ENCODE peak calls at places on chromosomes 12 and 14, in eight cellular contexts. E is NCI-H510A; B is dorsolateral prefrontal cortex; K is activated T-cell treated with anti-CD3 and anti-CD28 coated beads, Interleukin-2, amount 50 U/mL, for 72 hours; I is AG04449; J is Kasumi-1; F is AG08396; G is KG1. A is an unnamed sample.

GRCh38 chr12:121776190-121777098 is 17.0 kb downstream of the RHOF start:
- DNase-seq in E (no peak), B (no peak), K (peak), I (no peak), J (peak), F (peak), G (peak), A (peak)

GRCh38 chr14:74161526-74162158 is 76.9 kb downstream of the LIN52 start:
- DNase-seq in E (no peak), B (no peak), K (no peak), I (no peak), J (no peak), F (no peak), G (no peak), A (no peak)

GRCh38 chr12:6570264-6570887 is 2.3 kb upstream of the NOP2 start:
- DNase-seq in E (peak), B (no peak), K (peak), I (no peak), J (peak), F (peak), G (no peak), A (peak)

GRCh38 chr14:64649383-64649998 is 54.7 kb upstream of the PLEKHG3 start:
- DNase-seq in E (no peak), B (no peak), K (no peak), I (no peak), J (no peak), F (no peak), G (no peak), A (no peak)

GRCh38 chr12:14854586-14855163 is 11.3 kb upstream of the ART4 start:
- DNase-seq in E (no peak), B (no peak), K (no peak), I (no peak), J (no peak), F (peak), G (no peak), A (no peak)

GRCh38 chr12:11183009-11183408 is 3.7 kb downstream of the TAS2R42 start:
- DNase-seq in E (no peak), B (no peak), K (no peak), I (no peak), J (no peak), F (no peak), G (no peak), A (no peak)

GRCh38 chr14:93734086-93734822 is 54.0 kb downstream of the PRIMA1 start:
- DNase-seq in E (no peak), B (no peak), K (no peak), I (no peak), J (no peak), F (no peak), G (no peak), A (no peak)

GRCh38 chr14:101066826-101067508 is 163.4 kb upstream of the RTL1 start:
- DNase-seq in E (no peak), B (peak), K (no peak), I (no peak), J (no peak), F (no peak), G (no peak), A (no peak)

GRCh38 chr12:90229771-90230170 is 521.1 kb upstream of the ATP2B1 start:
- DNase-seq in E (no peak), B (no peak), K (no peak), I (no peak), J (no peak), F (no peak), G (no peak), A (no peak)

GRCh38 chr14:34665785-34666425 is 36.0 kb upstream of the SNX6 start:
- DNase-seq in E (no peak), B (no peak), K (peak), I (peak), J (no peak), F (peak), G (no peak), A (peak)

GRCh38 chr12:116735951-116736599 is 1.8 kb downstream of the SPRING1 start:
- DNase-seq in E (no peak), B (no peak), K (no peak), I (no peak), J (no peak), F (no peak), G (no peak), A (no peak)

GRCh38 chr12:88310069-88310468 is 168.0 kb downstream of the TMTC3 start:
- DNase-seq in E (no peak), B (no peak), K (no peak), I (peak), J (no peak), F (peak), G (no peak), A (no peak)

GRCh38 chr12:117986705-117987469 is 18.1 kb upstream of the KSR2 start:
- DNase-seq in E (no peak), B (no peak), K (no peak), I (no peak), J (no peak), F (no peak), G (no peak), A (no peak)

GRCh38 chr14:104799657-104800599 is 973 bp upstream of the ZBTB42 start:
- DNase-seq in E (peak), B (no peak), K (peak), I (no peak), J (peak), F (peak), G (no peak), A (peak)

GRCh38 chr12:120783197-120783596 is 57.6 kb downstream of the ACADS start:
- DNase-seq in E (no peak), B (no peak), K (peak), I (peak), J (peak), F (peak), G (peak), A (no peak)

GRCh38 chr12:124790650-124791400 is 72.8 kb downstream of the SCARB1 start:
- DNase-seq in E (no peak), B (no peak), K (no peak), I (no peak), J (no peak), F (no peak), G (no peak), A (no peak)

GRCh38 chr14:51424569-51425251 is 184.7 kb downstream of the TMX1 start:
- DNase-seq in E (no peak), B (no peak), K (no peak), I (no peak), J (no peak), F (peak), G (no peak), A (no peak)

GRCh38 chr14:64727551-64728071 is 23.4 kb downstream of the PLEKHG3 start:
- DNase-seq in E (no peak), B (peak), K (no peak), I (no peak), J (no peak), F (no peak), G (no peak), A (no peak)

GRCh38 chr12:109535863-109536250 is 37.4 kb downstream of the MMAB start:
- DNase-seq in E (no peak), B (no peak), K (no peak), I (no peak), J (no peak), F (no peak), G (no peak), A (no peak)

GRCh38 chr14:91273273-91273884 is 28.9 kb upstream of the GPR68 start:
- DNase-seq in E (no peak), B (no peak), K (no peak), I (no peak), J (no peak), F (no peak), G (no peak), A (no peak)

GRCh38 chr12:111033281-111034147 is 113.1 kb upstream of the MYL2 start:
- DNase-seq in E (no peak), B (no peak), K (peak), I (no peak), J (peak), F (no peak), G (no peak), A (no peak)

GRCh38 chr14:69316449-69317391 is 56.8 kb downstream of the GALNT16 start:
- DNase-seq in E (no peak), B (no peak), K (no peak), I (peak), J (no peak), F (peak), G (no peak), A (no peak)

GRCh38 chr12:122104844-122105243 is 26.3 kb downstream of the MLXIP start:
- DNase-seq in E (no peak), B (no peak), K (no peak), I (no peak), J (no peak), F (no peak), G (no peak), A (no peak)

GRCh38 chr14:74793506-74794155 is 30.5 kb downstream of the YLPM1 start:
- DNase-seq in E (no peak), B (no peak), K (peak), I (no peak), J (peak), F (peak), G (no peak), A (peak)

GRCh38 chr14:78022059-78022458 is 148.1 kb upstream of the NRXN3 start:
- DNase-seq in E (no peak), B (peak), K (peak), I (no peak), J (peak), F (peak), G (peak), A (peak)

GRCh38 chr14:102197317-102197850 is 57.7 kb downstream of the WDR20 start:
- DNase-seq in E (no peak), B (no peak), K (no peak), I (no peak), J (no peak), F (no peak), G (no peak), A (no peak)

GRCh38 chr14:75648066-75648838 is 12.4 kb downstream of the ERG28 start:
- DNase-seq in E (no peak), B (no peak), K (no peak), I (peak), J (no peak), F (peak), G (no peak), A (no peak)

GRCh38 chr14:89337161-89337560 is 79.9 kb downstream of the FOXN3 start:
- DNase-seq in E (no peak), B (no peak), K (no peak), I (no peak), J (no peak), F (no peak), G (no peak), A (no peak)

GRCh38 chr12:95173392-95174251 is 43.6 kb downstream of the FGD6 start:
- DNase-seq in E (no peak), B (peak), K (no peak), I (peak), J (no peak), F (peak), G (no peak), A (peak)

A was measured in OCI-M1.